ENCODE peak calls at places on chromosomes 6 and 20, in ten cellular contexts. L is A673; C is glutamatergic neuron; N is CD4-positive, CD25-positive, alpha-beta regulatory T cell; E is thoracic aorta; M is left ventricle myocardium inferior; X is kidney epithelial cell; Z is stimulated activated CD4-positive, alpha-beta T cell treated with anti-CD3 and anti-CD28 coated beads, Interleukin-15, amount 100 ng/mL, for 48 hours; G is HFF-Myc; I is activated CD4-positive, alpha-beta memory T cell treated with anti-CD3 and anti-CD28 coated beads for 36 hours. K is an unnamed sample.
A peak's percentile ranks its signal among the peaks of the same experiment; 100 is the strongest.

GRCh38 chr20:4327956-4328355 is 312.6 kb upstream of the RNF24 start:
- DNase-seq in C (no peak), Z (no peak), X (no peak), E (no peak), G (no peak), M (no peak), N (no peak), L (no peak), I (no peak), K (no peak)

GRCh38 chr20:51880188-51880587 is 77.9 kb upstream of the SALL4 start:
- DNase-seq in G (no peak), M (no peak), I (no peak), E (no peak), L (no peak), C (no peak), N (no peak), Z (no peak), X (no peak), K (no peak)

GRCh38 chr20:18943542-18943941 is 130.0 kb downstream of the SCP2D1 start:
- DNase-seq in N (no peak), C (no peak), Z (no peak), X (no peak), M (no peak), E (peak; percentile 6), G (no peak), L (no peak), I (no peak), K (no peak)

GRCh38 chr6:158818580-158819212 is 472 bp downstream of the EZR start:
- DNase-seq in Z (peak; percentile 61), N (peak; percentile 76), I (peak; percentile 84), X (no peak), E (no peak), L (peak; percentile 84), M (peak; percentile 55), G (no peak), C (peak; percentile 65), K (peak; percentile 75)

GRCh38 chr20:651713-652610 is 1.0 kb downstream of the SRXN1 start:
- DNase-seq in I (peak; percentile 23), L (no peak), C (no peak), Z (no peak), G (no peak), M (no peak), X (no peak), E (no peak), N (no peak), K (peak; percentile 46)

GRCh38 chr6:88573971-88574370 is 389.4 kb downstream of the RNGTT start:
- DNase-seq in G (no peak), M (no peak), I (no peak), N (no peak), E (no peak), C (no peak), Z (no peak), L (no peak), X (no peak), K (no peak)

GRCh38 chr20:50191065-50191565 is 485 bp downstream of the CEBPB start:
- DNase-seq in G (no peak), C (peak; percentile 48), E (no peak), L (peak; percentile 72), Z (peak; percentile 30), M (peak; percentile 73), I (peak; percentile 73), X (no peak), N (no peak), K (peak; percentile 74)

GRCh38 chr6:39870950-39871349 is 63.3 kb downstream of the MOCS1 start:
- DNase-seq in E (no peak), N (no peak), X (no peak), L (no peak), C (no peak), I (no peak), Z (no peak), M (no peak), G (no peak), K (no peak)

GRCh38 chr6:7673063-7673536 is 52.8 kb upstream of the BMP6 start:
- DNase-seq in I (no peak), Z (no peak), C (no peak), E (no peak), M (peak; percentile 36), X (no peak), N (no peak), L (peak; percentile 17), G (peak; percentile 29), K (no peak)

GRCh38 chr20:15942130-15942529 is 631.1 kb downstream of the KIF16B start:
- DNase-seq in C (no peak), N (no peak), G (no peak), Z (no peak), I (no peak), L (no peak), X (peak; percentile 65), E (no peak), M (no peak), K (no peak)

GRCh38 chr6:159590794-159591193 is 102.2 kb downstream of the SOD2 start:
- DNase-seq in N (no peak), X (no peak), G (no peak), M (no peak), C (no peak), I (no peak), Z (no peak), E (no peak), L (no peak), K (no peak)

GRCh38 chr6:140485740-140486467 is 1111.5 kb upstream of the CITED2 start:
- DNase-seq in N (no peak), C (no peak), I (peak; percentile 25), L (peak; percentile 46), X (peak; percentile 91), M (no peak), G (no peak), E (peak; percentile 34), Z (no peak), K (no peak)

GRCh38 chr6:165439928-165440554 is 130.6 kb upstream of the C6orf118 start:
- DNase-seq in X (peak; percentile 26), L (peak; percentile 41), C (no peak), E (no peak), Z (no peak), I (no peak), M (no peak), N (no peak), G (no peak), K (no peak)

GRCh38 chr20:11311659-11312058 is 606.0 kb upstream of the BTBD3 start:
- DNase-seq in L (no peak), C (no peak), G (peak; percentile 49), X (no peak), N (no peak), I (no peak), M (no peak), E (no peak), Z (no peak), K (no peak)

GRCh38 chr6:3765415-3765814 is 13.9 kb upstream of the PXDC1 start:
- DNase-seq in X (no peak), Z (no peak), G (no peak), L (no peak), M (no peak), E (no peak), C (no peak), N (no peak), I (no peak), K (no peak)

GRCh38 chr20:57648878-57649616 is 28.8 kb upstream of the ZBP1 start:
- DNase-seq in M (no peak), I (no peak), E (no peak), L (no peak), Z (no peak), C (no peak), X (no peak), N (no peak), G (no peak), K (no peak)

GRCh38 chr6:42387336-42387735 is 64.4 kb downstream of the TRERF1 start:
- DNase-seq in Z (no peak), L (no peak), C (no peak), I (peak; percentile 55), N (peak; percentile 78), G (no peak), M (no peak), X (no peak), E (no peak), K (no peak)

GRCh38 chr6:150252714-150253444 is 110.0 kb downstream of the PPP1R14C start:
- DNase-seq in I (peak; percentile 26), E (no peak), N (no peak), X (no peak), G (no peak), L (no peak), M (no peak), Z (no peak), C (no peak), K (no peak)

GRCh38 chr6:134314236-134314821 is 3.6 kb downstream of the SGK1 start:
- DNase-seq in G (no peak), N (no peak), E (no peak), X (no peak), C (no peak), Z (no peak), L (no peak), M (no peak), I (no peak), K (no peak)

GRCh38 chr20:35264755-35265154 is 13.2 kb downstream of the MMP24OS start:
- DNase-seq in L (no peak), N (no peak), Z (no peak), C (no peak), X (no peak), E (no peak), M (no peak), I (no peak), G (no peak), K (no peak)

GRCh38 chr6:126890055-126890454 is 228.4 kb upstream of the RSPO3 start:
- DNase-seq in I (no peak), G (no peak), Z (no peak), M (no peak), N (no peak), C (no peak), X (no peak), L (peak; percentile 33), E (no peak), K (no peak)

GRCh38 chr6:67680297-67680932 is 954.7 kb upstream of the ADGRB3 start:
- DNase-seq in N (no peak), Z (no peak), C (no peak), I (no peak), E (no peak), X (no peak), M (no peak), G (no peak), L (no peak), K (no peak)

GRCh38 chr6:168559574-168560098 is 118.7 kb downstream of the SMOC2 start:
- DNase-seq in Z (no peak), C (no peak), E (no peak), I (no peak), X (no peak), G (no peak), N (no peak), M (no peak), L (no peak), K (no peak)

GRCh38 chr6:152394303-152394702 is 242.9 kb downstream of the SYNE1 start:
- DNase-seq in Z (no peak), C (no peak), X (no peak), L (no peak), E (no peak), N (no peak), G (no peak), I (no peak), M (no peak), K (no peak)

GRCh38 chr6:44253307-44254101 is 3.8 kb downstream of the SLC35B2 start:
- DNase-seq in Z (no peak), M (no peak), E (no peak), I (peak; percentile 76), N (peak; percentile 58), L (peak; percentile 79), C (peak; percentile 75), X (no peak), G (no peak), K (peak; percentile 64)